ENCODE peak calls at places on chromosomes 11 and 22, in seven cellular contexts. I is MG63, U is mesenchymal stem cell, K is AG10803, P is SJSA1, M is HFF-Myc, G is astrocyte of the cerebellum. Y is an unnamed sample.

GRCh38 chr22:42080287-42080686 is 787 bp downstream of the SMDT1 start:
- DNase-seq in I (no peak), U (peak; percentile 75), K (peak; percentile 32), P (no peak), M (no peak), G (no peak), Y (peak; percentile 33)

GRCh38 chr11:118143661-118144185 is 8.9 kb downstream of the SCN4B start:
- DNase-seq in I (no peak), U (no peak), K (no peak), P (no peak), M (no peak), G (no peak), Y (no peak)

GRCh38 chr22:36411589-36412258 is 24.0 kb upstream of the MYH9 start:
- DNase-seq in I (no peak), U (no peak), K (no peak), P (no peak), M (no peak), G (no peak), Y (no peak)

GRCh38 chr11:80194625-80195024 is 753.8 kb upstream of the TENM4 start:
- DNase-seq in I (no peak), U (no peak), K (no peak), P (no peak), M (no peak), G (no peak), Y (no peak)

GRCh38 chr11:72091292-72091691 is 10.6 kb downstream of the LRRC51 start:
- DNase-seq in I (peak; percentile 45), U (peak; percentile 72), K (peak; percentile 66), P (peak; percentile 38), M (no peak), G (peak; percentile 40), Y (no peak)

GRCh38 chr22:24147666-24148065 is 33.6 kb upstream of the SUSD2 start:
- DNase-seq in I (no peak), U (no peak), K (no peak), P (no peak), M (no peak), G (no peak), Y (no peak)

GRCh38 chr11:494761-495536 is 12.1 kb downstream of the RNH1 start:
- DNase-seq in I (no peak), U (no peak), K (no peak), P (no peak), M (no peak), G (no peak), Y (no peak)

GRCh38 chr22:22181515-22181959 is 63.0 kb upstream of the VPREB1 start:
- DNase-seq in I (no peak), U (no peak), K (no peak), P (no peak), M (no peak), G (no peak), Y (no peak)

GRCh38 chr11:119991669-119992068 is 146.2 kb downstream of the TRIM29 start:
- DNase-seq in I (no peak), U (no peak), K (no peak), P (no peak), M (no peak), G (no peak), Y (no peak)

GRCh38 chr22:50531546-50532352 is 1.9 kb upstream of the TYMP start:
- DNase-seq in I (peak; percentile 78), U (peak; percentile 85), K (peak; percentile 77), P (peak; percentile 37), M (no peak), G (no peak), Y (no peak)

GRCh38 chr11:36091256-36091811 is 147.5 kb downstream of the LDLRAD3 start:
- DNase-seq in I (no peak), U (peak; percentile 71), K (no peak), P (peak; percentile 45), M (no peak), G (peak; percentile 81), Y (peak; percentile 21)

GRCh38 chr11:74141274-74141695 is 29.5 kb downstream of the C2CD3 start:
- DNase-seq in I (no peak), U (no peak), K (peak; percentile 37), P (peak; percentile 40), M (no peak), G (no peak), Y (no peak)

GRCh38 chr11:33248416-33248957 is 8.7 kb upstream of the HIPK3 start:
- DNase-seq in I (no peak), U (peak; percentile 48), K (peak; percentile 86), P (no peak), M (no peak), G (no peak), Y (no peak)

GRCh38 chr11:1564535-1565172 is 7.4 kb downstream of the DUSP8 start:
- DNase-seq in I (peak; percentile 87), U (peak; percentile 83), K (peak; percentile 67), P (no peak), M (peak; percentile 67), G (peak; percentile 49), Y (no peak)

GRCh38 chr11:10042699-10043098 is 251.3 kb downstream of the SBF2 start:
- DNase-seq in I (no peak), U (no peak), K (peak; percentile 17), P (no peak), M (no peak), G (no peak), Y (no peak)

GRCh38 chr11:123020968-123021367 is 39.3 kb upstream of the BSX start:
- DNase-seq in I (peak; percentile 8), U (peak; percentile 58), K (peak; percentile 56), P (no peak), M (peak; percentile 21), G (peak; percentile 12), Y (no peak)

GRCh38 chr11:128174465-128175101 is 412.8 kb downstream of the ETS1 start:
- DNase-seq in I (no peak), U (peak; percentile 51), K (peak; percentile 91), P (peak; percentile 67), M (no peak), G (peak; percentile 62), Y (no peak)

DNA sequence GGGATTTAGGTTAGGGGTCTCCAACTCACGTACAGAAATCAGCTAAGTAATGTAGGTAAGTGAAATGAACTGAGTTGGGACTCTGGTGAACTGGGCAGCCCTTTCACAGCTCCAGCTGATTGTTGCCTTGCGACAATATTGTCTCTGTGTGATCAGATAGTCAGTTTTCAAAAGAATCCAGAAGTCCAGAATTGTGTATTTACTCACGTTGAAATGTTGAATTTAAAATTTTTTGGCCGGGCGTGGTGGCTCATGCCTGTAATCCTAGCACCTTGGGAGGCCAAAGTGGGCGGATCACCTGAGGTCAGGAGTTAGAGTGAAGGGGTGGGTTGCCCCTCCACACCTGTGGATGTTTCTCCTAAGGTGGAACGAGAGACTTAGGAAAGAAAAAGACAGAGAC is 18.8 kb upstream of the WDR74 start:
- DNase-seq in I (no peak), U (no peak), K (no peak), P (no peak), M (no peak), G (no peak), Y (no peak)
- H3K4me3 ChIP-seq in I (peak overlapping the region; percentile 93), U (no peak overlapping the region), K (no peak overlapping the region), P (no peak overlapping the region), M (peak overlapping the region; percentile 98), G (no peak overlapping the region), Y (peak overlapping the region; percentile 9)

GRCh38 chr11:102453921-102454320 is 1.4 kb upstream of the TMEM123 start:
- DNase-seq in I (no peak), U (no peak), K (no peak), P (no peak), M (no peak), G (no peak), Y (no peak)

GRCh38 chr11:102451693-102452460 is 688 bp downstream of the TMEM123 start:
- DNase-seq in I (peak; percentile 57), U (peak; percentile 74), K (peak; percentile 38), P (peak; percentile 56), M (no peak), G (no peak), Y (no peak)

GRCh38 chr11:102451041-102451692 is 1.4 kb downstream of the TMEM123 start:
- DNase-seq in I (no peak), U (no peak), K (no peak), P (no peak), M (no peak), G (no peak), Y (no peak)

GRCh38 chr11:102453286-102453797 is 777 bp upstream of the TMEM123 start:
- DNase-seq in I (no peak), U (no peak), K (no peak), P (no peak), M (no peak), G (no peak), Y (no peak)

DNA sequence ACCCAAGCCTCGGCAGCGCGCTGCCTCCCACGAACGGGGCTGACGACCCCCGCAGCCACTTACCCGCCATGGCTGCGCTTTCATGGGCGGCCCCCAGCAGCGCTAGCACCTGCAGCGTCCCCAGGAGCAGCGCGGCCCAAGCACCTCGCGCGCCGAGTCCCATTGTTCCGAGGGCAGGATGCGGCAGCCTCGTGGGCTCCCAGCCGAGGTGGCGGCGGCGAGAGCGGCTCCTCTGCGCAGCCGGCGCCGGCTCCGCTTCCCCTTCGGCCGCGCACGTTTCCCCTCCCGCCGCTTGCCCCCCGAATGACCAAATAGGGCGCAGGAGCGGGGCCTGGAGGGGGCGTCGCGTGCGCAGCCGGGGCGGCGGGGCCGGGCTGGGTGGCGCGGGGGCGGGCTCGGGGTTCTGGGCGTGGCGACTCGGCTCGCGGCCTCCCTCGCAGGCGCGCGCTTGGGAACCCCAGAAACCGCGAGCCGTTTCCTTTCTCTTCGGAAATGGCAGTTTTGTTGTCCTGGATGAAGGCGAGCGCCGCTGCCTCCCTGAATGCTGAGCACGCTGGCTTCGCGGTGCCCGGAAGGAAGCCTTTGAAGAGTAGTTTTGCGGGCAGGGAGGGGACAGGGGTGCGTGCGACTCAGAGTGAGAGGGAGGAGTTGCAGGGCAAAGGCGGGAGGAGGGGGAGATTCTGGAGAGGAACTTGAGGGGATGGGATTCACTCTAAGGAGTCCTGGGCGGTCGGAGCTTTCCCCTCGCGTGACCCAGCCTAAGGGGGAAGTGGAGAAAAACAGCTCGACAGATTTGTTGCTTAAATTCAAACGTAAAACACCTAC is at the start of gene TMEM123:
- DNase-seq in I (peak; percentile 81), U (peak; percentile 75), K (peak; percentile 55), P (peak; percentile 75), M (no peak), G (no peak), Y (no peak)
- H3K4me3 ChIP-seq in I (peak within 1 kb of the TSS; percentile 94), U (peak within 1 kb of the TSS; percentile 100), K (peak within 1 kb of the TSS; percentile 81), P (peak within 1 kb of the TSS; percentile 88), M (peak within 1 kb of the TSS; percentile 86), G (peak within 1 kb of the TSS; percentile 62), Y (peak within 1 kb of the TSS; percentile 73)

DNA sequence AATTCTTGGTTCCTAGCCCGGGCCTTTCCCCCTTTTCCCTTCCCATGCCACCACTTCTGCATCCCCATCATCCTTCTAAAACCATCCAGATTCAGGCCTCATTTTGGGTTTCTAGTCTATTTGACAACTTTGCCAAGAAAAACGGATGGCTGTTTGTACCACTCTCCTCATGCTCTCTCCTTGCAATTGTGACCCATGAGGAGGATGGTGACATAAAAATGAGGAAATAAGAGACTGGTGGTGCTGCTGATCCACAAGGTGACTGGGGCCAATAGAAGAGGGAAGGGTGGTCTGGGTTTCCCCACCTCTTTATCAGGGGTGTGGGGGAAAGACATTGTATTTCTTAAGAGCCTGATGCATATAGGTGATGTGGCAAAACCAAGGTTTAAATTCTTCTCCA is 1.0 kb downstream of the MS4A4A start:
- DNase-seq in I (no peak), U (no peak), K (no peak), P (no peak), M (no peak), G (no peak), Y (no peak)
- H3K4me3 ChIP-seq in I (no peak overlapping the region), U (no peak overlapping the region), K (no peak overlapping the region), P (no peak overlapping the region), M (no peak overlapping the region), G (no peak overlapping the region), Y (no peak overlapping the region)

DNA sequence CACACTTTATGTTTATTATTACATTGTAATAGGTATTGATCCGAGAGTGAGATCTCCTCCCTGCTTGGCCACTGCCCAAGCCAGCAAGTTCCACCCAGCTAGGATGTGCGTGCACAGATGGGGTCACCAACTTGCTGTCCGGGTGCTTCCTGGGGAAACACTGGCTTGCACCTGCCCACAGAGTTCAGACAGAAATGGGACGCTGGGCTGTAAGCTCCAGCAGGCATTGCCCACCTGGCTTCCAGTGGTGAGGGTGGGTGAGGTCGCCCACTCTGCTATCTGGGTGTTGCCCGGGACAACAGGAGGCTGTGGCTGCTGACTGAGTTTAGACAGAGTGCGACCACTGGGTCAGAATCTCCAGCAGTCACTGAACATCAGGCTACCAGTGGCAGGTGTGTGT is 289.8 kb upstream of the ANO3 start:
- DNase-seq in I (no peak), U (no peak), K (no peak), P (no peak), M (no peak), G (no peak), Y (no peak)
- H3K4me3 ChIP-seq in I (no peak overlapping the region), U (no peak overlapping the region), K (no peak overlapping the region), P (no peak overlapping the region), M (no peak overlapping the region), G (no peak overlapping the region), Y (no peak overlapping the region)